ENCODE peak calls at places on chromosomes 7 and 10, in nine cellular contexts. One of them, this sample, is unnamed.

GRCh38 chr10:69486922-69487730 is 35.9 kb downstream of the TSPAN15 start:
- DNase-seq in vagina: no peak
- DNase-seq in heart left ventricle: no peak
- DNase-seq in H1: no peak
- DNase-seq in HCT116: no peak
- DNase-seq in spleen: peak; percentile 49
- DNase-seq in IMR-90: no peak
- DNase-seq in right lobe of liver: no peak
- DNase-seq in ovary: no peak
- DNase-seq in this sample: no peak

GRCh38 chr10:60737242-60737641 is 41.0 kb upstream of the CDK1 start:
- DNase-seq in HCT116: no peak
- DNase-seq in right lobe of liver: no peak
- DNase-seq in IMR-90: no peak
- DNase-seq in vagina: no peak
- DNase-seq in spleen: no peak
- DNase-seq in ovary: no peak
- DNase-seq in heart left ventricle: no peak
- DNase-seq in H1: no peak
- DNase-seq in this sample: no peak

GRCh38 chr10:43136995-43137700 is 1.1 kb upstream of the CSGALNACT2 start:
- DNase-seq in HCT116: no peak
- DNase-seq in heart left ventricle: no peak
- DNase-seq in IMR-90: peak; percentile 21
- DNase-seq in right lobe of liver: no peak
- DNase-seq in vagina: no peak
- DNase-seq in spleen: peak; percentile 86
- DNase-seq in H1: no peak
- DNase-seq in ovary: peak; percentile 41
- DNase-seq in this sample: no peak

GRCh38 chr7:21640150-21640549 is 97.3 kb downstream of the DNAH11 start:
- DNase-seq in heart left ventricle: no peak
- DNase-seq in IMR-90: no peak
- DNase-seq in H1: no peak
- DNase-seq in right lobe of liver: no peak
- DNase-seq in spleen: no peak
- DNase-seq in ovary: no peak
- DNase-seq in vagina: no peak
- DNase-seq in HCT116: no peak
- DNase-seq in this sample: no peak

GRCh38 chr10:28181478-28182096 is 121.3 kb downstream of the MPP7 start:
- DNase-seq in H1: no peak
- DNase-seq in vagina: no peak
- DNase-seq in right lobe of liver: no peak
- DNase-seq in IMR-90: peak; percentile 51
- DNase-seq in HCT116: no peak
- DNase-seq in heart left ventricle: no peak
- DNase-seq in ovary: no peak
- DNase-seq in spleen: no peak
- DNase-seq in this sample: no peak

GRCh38 chr7:5629941-5630340 is 151.5 kb downstream of the RNF216 start:
- DNase-seq in ovary: no peak
- DNase-seq in spleen: peak; percentile 58
- DNase-seq in H1: peak; percentile 46
- DNase-seq in HCT116: peak; percentile 7
- DNase-seq in right lobe of liver: no peak
- DNase-seq in IMR-90: peak; percentile 74
- DNase-seq in vagina: no peak
- DNase-seq in heart left ventricle: no peak
- DNase-seq in this sample: no peak

GRCh38 chr7:3892167-3892566 is 591.1 kb downstream of the SDK1 start:
- DNase-seq in ovary: no peak
- DNase-seq in vagina: peak; percentile 84
- DNase-seq in H1: no peak
- DNase-seq in HCT116: no peak
- DNase-seq in heart left ventricle: no peak
- DNase-seq in spleen: no peak
- DNase-seq in IMR-90: peak; percentile 4
- DNase-seq in right lobe of liver: no peak
- DNase-seq in this sample: no peak

GRCh38 chr7:44324204-44325126 is 929 bp downstream of the CAMK2B start:
- DNase-seq in ovary: no peak
- DNase-seq in HCT116: no peak
- DNase-seq in spleen: no peak
- DNase-seq in heart left ventricle: no peak
- DNase-seq in IMR-90: no peak
- DNase-seq in right lobe of liver: no peak
- DNase-seq in vagina: peak; percentile 77
- DNase-seq in H1: peak; percentile 58
- DNase-seq in this sample: no peak

DNA sequence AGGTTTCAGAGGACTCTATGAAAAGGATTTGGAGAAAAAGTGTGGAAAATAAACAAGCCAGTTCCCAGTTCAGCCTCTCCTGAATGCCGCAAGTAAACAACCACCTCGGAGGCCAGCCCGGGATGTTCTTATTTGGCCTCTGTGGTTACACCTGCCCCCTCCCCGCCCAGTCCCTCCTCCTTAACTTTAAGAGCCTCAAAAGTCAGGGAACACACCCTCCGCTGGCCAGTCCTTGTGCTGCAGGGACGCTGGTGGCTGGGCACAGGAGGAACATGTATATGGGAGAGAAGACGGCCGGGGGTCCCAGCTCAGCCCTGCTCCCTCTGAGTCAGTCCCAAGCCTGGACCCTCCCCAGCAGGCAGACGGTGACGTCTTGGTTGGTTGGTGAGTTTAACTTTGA is 6.1 kb downstream of the CHST3 start:
- DNase-seq in HCT116: no peak
- DNase-seq in spleen: peak; percentile 51
- DNase-seq in right lobe of liver: no peak
- DNase-seq in vagina: no peak
- DNase-seq in ovary: no peak
- DNase-seq in H1: peak; percentile 77
- DNase-seq in heart left ventricle: no peak
- DNase-seq in IMR-90: no peak
- DNase-seq in this sample: no peak
- TF ChIP-seq POLR2A in HCT116: no peak
- TF ChIP-seq POLR2A in spleen: no peak
- TF ChIP-seq POLR2A in right lobe of liver: no peak
- TF ChIP-seq POLR2A in vagina: no peak
- TF ChIP-seq POLR2A in ovary: no peak
- TF ChIP-seq POLR2A in H1: no peak
- TF ChIP-seq POLR2A in heart left ventricle: no peak
- TF ChIP-seq POLR2A in IMR-90: no peak
- TF ChIP-seq POLR2A in this sample: no peak

GRCh38 chr7:132254455-132254854 is 321.8 kb downstream of the PLXNA4 start:
- DNase-seq in H1: no peak
- DNase-seq in vagina: no peak
- DNase-seq in IMR-90: no peak
- DNase-seq in ovary: no peak
- DNase-seq in right lobe of liver: no peak
- DNase-seq in heart left ventricle: no peak
- DNase-seq in spleen: no peak
- DNase-seq in HCT116: no peak
- DNase-seq in this sample: no peak
- H3K27me3 ChIP-seq in H1: no peaks in the 10 kb centered on the region
- H3K27me3 ChIP-seq in vagina: no peaks in the 10 kb centered on the region
- H3K27me3 ChIP-seq in IMR-90: no peaks in the 10 kb centered on the region
- H3K27me3 ChIP-seq in ovary: no peaks in the 10 kb centered on the region
- H3K27me3 ChIP-seq in right lobe of liver: no peaks in the 10 kb centered on the region
- H3K27me3 ChIP-seq in heart left ventricle: no peaks in the 10 kb centered on the region
- H3K27me3 ChIP-seq in spleen: no peaks in the 10 kb centered on the region
- H3K27me3 ChIP-seq in HCT116: peaks cover 29% of the 10 kb centered on the region
- H3K27me3 ChIP-seq in this sample: no peaks in the 10 kb centered on the region

GRCh38 chr7:77913977-77914607 is 115.5 kb downstream of the PHTF2 start:
- DNase-seq in heart left ventricle: no peak
- DNase-seq in IMR-90: peak; percentile 66
- DNase-seq in HCT116: no peak
- DNase-seq in vagina: no peak
- DNase-seq in H1: no peak
- DNase-seq in ovary: no peak
- DNase-seq in spleen: no peak
- DNase-seq in right lobe of liver: no peak
- DNase-seq in this sample: no peak
- H3K27ac ChIP-seq in heart left ventricle: no peak overlapping the region
- H3K27ac ChIP-seq in IMR-90: no peak overlapping the region
- H3K27ac ChIP-seq in HCT116: no peak overlapping the region
- H3K27ac ChIP-seq in vagina: no peak overlapping the region
- H3K27ac ChIP-seq in H1: no peak overlapping the region
- H3K27ac ChIP-seq in ovary: no peak overlapping the region
- H3K27ac ChIP-seq in spleen: no peak overlapping the region
- H3K27ac ChIP-seq in right lobe of liver: no peak overlapping the region
- H3K27ac ChIP-seq in this sample: no peak overlapping the region

GRCh38 chr10:93437946-93438795 is 44.0 kb downstream of the MYOF start:
- DNase-seq in vagina: no peak
- DNase-seq in H1: peak; percentile 76
- DNase-seq in IMR-90: peak; percentile 73
- DNase-seq in right lobe of liver: no peak
- DNase-seq in ovary: no peak
- DNase-seq in spleen: no peak
- DNase-seq in heart left ventricle: no peak
- DNase-seq in HCT116: no peak
- DNase-seq in this sample: peak; percentile 47
- TF ChIP-seq POLR2A in vagina: no peak
- TF ChIP-seq POLR2A in H1: no peak
- TF ChIP-seq POLR2A in IMR-90: no peak
- TF ChIP-seq POLR2A in right lobe of liver: no peak
- TF ChIP-seq POLR2A in ovary: no peak
- TF ChIP-seq POLR2A in spleen: no peak
- TF ChIP-seq POLR2A in heart left ventricle: no peak
- TF ChIP-seq POLR2A in HCT116: no peak
- TF ChIP-seq POLR2A in this sample: no peak

This sample was measured in uterus.